ENCODE peak calls at places on chromosomes 3 and 15, in five cellular contexts. G is heart left ventricle, K is Peyer's patch, P is transverse colon, J is adrenal gland. M is an unnamed sample.

GRCh38 chr3:110905096-110905495 is 166.5 kb upstream of the NECTIN3 start:
- DNase-seq in K (no peak), P (no peak), J (no peak), G (no peak), M (no peak)

GRCh38 chr15:92268900-92269299 is 124.8 kb upstream of the ST8SIA2 start:
- DNase-seq in J (no peak), K (no peak), G (no peak), P (no peak), M (no peak)

GRCh38 chr15:92921215-92922131 is 21.3 kb downstream of the CHD2 start:
- DNase-seq in P (no peak), G (no peak), K (no peak), J (no peak), M (no peak)

GRCh38 chr3:126714921-126715320 is 10.9 kb downstream of the CHCHD6 start:
- DNase-seq in P (no peak), J (no peak), G (no peak), K (no peak), M (no peak)

GRCh38 chr3:123279121-123279520 is 77.4 kb downstream of the SEC22A start:
- DNase-seq in P (no peak), K (no peak), G (no peak), J (no peak), M (no peak)

GRCh38 chr15:78944202-78944625 is 632 bp downstream of the CTSH start:
- DNase-seq in G (no peak), K (no peak), J (no peak), P (peak), M (no peak)

GRCh38 chr3:182829761-182830405 is 36.6 kb downstream of the ATP11B start:
- DNase-seq in J (no peak), G (no peak), P (no peak), K (no peak), M (no peak)

GRCh38 chr3:187014417-187014864 is 84.1 kb downstream of the ST6GAL1 start:
- DNase-seq in J (no peak), K (no peak), G (no peak), P (no peak), M (no peak)

GRCh38 chr15:74345051-74345450 is 22.4 kb downstream of the CYP11A1 start:
- DNase-seq in J (peak), G (no peak), P (no peak), K (peak), M (no peak)

GRCh38 chr15:61889706-61890105 is 170.5 kb downstream of the VPS13C start:
- DNase-seq in G (no peak), P (no peak), J (no peak), K (no peak), M (no peak)

GRCh38 chr3:134901461-134901860 is 106.4 kb downstream of the EPHB1 start:
- DNase-seq in K (no peak), G (no peak), J (no peak), P (no peak), M (no peak)

GRCh38 chr3:99872633-99873254 is 55.1 kb downstream of the CMSS1 start:
- DNase-seq in P (no peak), G (no peak), K (no peak), J (no peak), M (no peak)

GRCh38 chr3:71926690-71927089 is 141.7 kb upstream of the PROK2 start:
- DNase-seq in J (no peak), K (no peak), G (no peak), P (no peak), M (no peak)

GRCh38 chr3:90016492-90017065 is 909.2 kb downstream of the EPHA3 start:
- DNase-seq in G (no peak), P (no peak), K (no peak), J (no peak), M (no peak)

GRCh38 chr3:33174711-33175409 is 43.8 kb downstream of the SUSD5 start:
- DNase-seq in P (no peak), J (no peak), G (no peak), K (no peak), M (no peak)

GRCh38 chr3:69379661-69380060 is 6.2 kb downstream of the FRMD4B start:
- DNase-seq in G (no peak), J (no peak), P (no peak), K (no peak), M (no peak)

GRCh38 chr3:195003006-195003892 is 267.7 kb downstream of the XXYLT1 start:
- DNase-seq in J (no peak), G (peak), K (no peak), P (peak), M (peak)

GRCh38 chr3:194999491-194999890 is 271.5 kb downstream of the XXYLT1 start:
- DNase-seq in K (no peak), J (no peak), G (no peak), P (no peak), M (no peak)

GRCh38 chr3:194998948-194999347 is 272.0 kb downstream of the XXYLT1 start:
- DNase-seq in K (no peak), G (no peak), P (no peak), J (no peak), M (no peak)

GRCh38 chr3:195001961-195002861 is 268.7 kb downstream of the XXYLT1 start:
- DNase-seq in J (peak), P (peak), G (peak), K (peak), M (no peak)

DNA sequence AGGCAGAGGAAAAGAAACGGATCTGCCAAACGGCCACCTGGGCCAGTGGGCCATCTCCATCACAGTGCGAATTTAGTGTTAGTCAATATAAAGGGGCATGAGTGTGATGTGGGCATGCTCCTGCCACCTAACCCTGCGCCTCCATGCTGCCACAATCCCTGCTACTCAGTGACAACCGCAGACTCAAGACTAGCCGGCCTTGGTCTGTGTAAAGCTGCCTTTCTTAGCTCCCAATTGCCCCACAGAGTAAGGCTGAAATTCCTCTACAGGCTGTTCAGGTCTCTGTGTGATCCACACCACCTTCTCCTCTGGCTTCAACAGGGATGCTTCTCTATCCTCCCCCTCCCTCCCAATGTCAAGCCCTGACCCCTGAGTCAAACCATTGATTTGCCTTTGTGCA is 269.7 kb downstream of the XXYLT1 start:
- DNase-seq in P (no peak), G (no peak), J (no peak), K (no peak), M (no peak)
- H3K27ac ChIP-seq in P (no peak), G (no peak), J (no peak), K (no peak), M (no peak)

GRCh38 chr3:155854147-155854940 is at the start of gene SLC33A1:
- DNase-seq in G (peak), J (peak), K (peak), P (peak), M (peak)
- TF ChIP-seq POLR2A in G (no peak), J (peak), K (peak), P (peak), M (peak)

GRCh38 chr3:52982839-52983238 is 63.0 kb downstream of the SFMBT1 start:
- DNase-seq in G (no peak), K (no peak), J (no peak), P (no peak), M (no peak)
- H3K27ac ChIP-seq in G (no peak), K (peak), J (no peak), P (peak), M (no peak)

GRCh38 chr3:104070906-104071305 is 1295.8 kb upstream of the ALCAM start:
- DNase-seq in J (no peak), K (no peak), P (no peak), G (no peak), M (no peak)
- TF ChIP-seq POLR2A in J (no peak), K (no peak), P (no peak), G (no peak), M (no peak)

DNA sequence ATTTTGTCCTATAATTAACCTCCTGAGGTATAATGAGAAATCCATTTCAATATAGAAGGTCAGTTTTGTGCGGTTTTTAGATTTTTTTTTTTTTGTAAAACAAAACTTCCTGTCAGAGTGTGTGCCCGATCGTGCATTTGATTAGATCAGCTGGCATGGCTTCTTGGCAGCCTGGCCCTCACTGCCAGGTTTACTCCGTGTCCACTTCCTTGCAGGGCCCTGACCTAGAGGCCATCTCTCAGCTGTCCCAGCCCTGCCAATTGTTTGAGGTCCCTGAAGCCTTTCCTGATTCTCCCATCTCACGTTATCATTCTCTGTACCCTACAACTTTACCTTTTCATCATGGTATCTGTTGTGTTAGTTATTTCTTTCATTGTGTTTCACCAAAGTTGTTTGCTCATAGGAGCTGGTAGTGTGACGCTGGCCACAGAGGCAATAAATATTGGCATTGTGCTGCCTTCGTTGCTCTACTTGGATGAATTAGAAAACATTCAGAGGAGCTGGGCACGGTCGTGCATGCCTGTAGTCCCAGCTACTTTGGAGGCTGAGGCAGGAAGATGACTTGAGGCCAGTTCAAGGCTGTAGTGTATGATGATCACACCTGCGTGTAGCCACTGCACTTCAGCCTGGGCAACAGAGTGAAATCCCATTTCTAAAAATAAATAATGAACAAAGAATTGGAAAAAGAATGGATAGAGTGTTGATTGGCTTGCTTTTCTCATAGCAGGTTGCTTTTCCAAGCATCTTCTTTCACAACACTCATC is 202.0 kb downstream of the GHSR start:
- DNase-seq in G (peak), K (no peak), J (peak), P (no peak), M (no peak)
- H3K27ac ChIP-seq in G (no peak), K (no peak), J (peak), P (no peak), M (peak)

GRCh38 chr3:15860014-15860934 is 62.5 kb upstream of the ANKRD28 start:
- DNase-seq in P (peak), J (peak), G (peak), K (peak), M (peak)

GRCh38 chr3:15861163-15861562 is 63.4 kb upstream of the ANKRD28 start:
- DNase-seq in P (no peak), G (no peak), K (no peak), J (no peak), M (no peak)

GRCh38 chr3:15858547-15859506 is 61.0 kb upstream of the ANKRD28 start:
- DNase-seq in K (peak), P (peak), G (peak), J (peak), M (peak)

DNA sequence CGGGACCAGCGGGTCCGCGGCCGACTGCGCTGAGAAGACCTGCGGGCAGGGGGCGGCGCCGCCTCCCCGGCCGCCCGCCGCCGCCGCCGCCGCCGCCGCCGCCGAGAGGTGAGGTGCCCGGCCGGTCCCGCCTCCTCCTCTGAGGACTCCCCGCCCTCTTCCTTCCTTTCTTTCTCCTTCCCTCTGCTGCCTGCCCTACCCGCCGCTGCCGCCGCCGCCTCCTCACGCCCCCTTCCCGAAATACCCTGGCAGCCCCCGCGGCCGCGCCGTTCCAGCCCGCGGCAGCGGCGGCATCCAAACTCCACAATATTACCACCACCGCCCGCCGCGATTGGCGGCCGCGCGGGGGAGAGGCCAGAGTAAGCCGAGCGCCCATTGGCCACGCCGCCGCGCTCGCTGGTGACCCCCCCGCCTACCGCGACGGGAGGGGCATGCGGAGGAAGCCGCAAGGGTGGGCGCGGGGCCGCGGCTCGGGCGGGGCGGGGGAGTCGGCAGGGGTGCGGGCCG is 61.8 kb upstream of the ANKRD28 start:
- DNase-seq in J (peak), K (peak), P (peak), G (peak), M (peak)
- TF ChIP-seq POLR2A in J (peak), K (peak), P (peak), G (no peak), M (peak)

GRCh38 chr3:4996771-4997291 is 17.6 kb downstream of the BHLHE40 start:
- DNase-seq in J (no peak), P (no peak), G (no peak), K (no peak), M (no peak)

GRCh38 chr3:4994823-4995499 is 15.7 kb downstream of the BHLHE40 start:
- DNase-seq in K (no peak), G (peak), P (no peak), J (peak), M (peak)

GRCh38 chr3:4996223-4996765 is 17.1 kb downstream of the BHLHE40 start:
- DNase-seq in K (no peak), P (no peak), G (no peak), J (no peak), M (no peak)

GRCh38 chr3:4994144-4994730 is 15.0 kb downstream of the BHLHE40 start:
- DNase-seq in J (peak), G (no peak), K (no peak), P (no peak), M (no peak)

DNA sequence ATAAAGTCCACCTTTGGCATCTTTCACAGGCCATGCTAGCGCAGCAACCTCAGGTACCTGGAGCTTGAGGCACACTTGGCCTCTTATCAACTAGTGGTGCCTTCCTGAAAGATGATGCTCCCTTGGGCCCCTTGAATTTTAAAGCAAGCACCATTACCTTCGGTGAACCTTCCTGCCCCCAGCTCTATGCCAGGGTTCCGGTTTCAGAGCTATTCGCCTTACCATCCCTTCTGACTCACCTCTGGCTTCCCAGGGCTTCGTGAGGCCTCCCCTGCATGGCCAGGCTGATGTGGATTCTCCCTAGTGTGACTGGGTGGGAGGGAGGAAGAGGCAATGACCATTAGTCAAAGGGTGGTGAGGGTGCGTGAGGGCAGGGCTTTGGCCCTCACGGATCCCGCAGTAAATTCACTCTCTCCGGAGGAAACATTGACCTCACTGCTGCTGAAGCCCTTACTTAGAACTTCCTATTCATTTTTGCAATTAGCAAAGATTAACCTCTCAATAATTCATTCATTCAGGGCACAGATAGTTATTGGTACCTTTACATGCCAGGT is 16.3 kb downstream of the BHLHE40 start:
- DNase-seq in K (no peak), J (no peak), P (no peak), G (no peak), M (peak)
- H3K27ac ChIP-seq in K (no peak), J (peak), P (peak), G (peak), M (peak)

DNA sequence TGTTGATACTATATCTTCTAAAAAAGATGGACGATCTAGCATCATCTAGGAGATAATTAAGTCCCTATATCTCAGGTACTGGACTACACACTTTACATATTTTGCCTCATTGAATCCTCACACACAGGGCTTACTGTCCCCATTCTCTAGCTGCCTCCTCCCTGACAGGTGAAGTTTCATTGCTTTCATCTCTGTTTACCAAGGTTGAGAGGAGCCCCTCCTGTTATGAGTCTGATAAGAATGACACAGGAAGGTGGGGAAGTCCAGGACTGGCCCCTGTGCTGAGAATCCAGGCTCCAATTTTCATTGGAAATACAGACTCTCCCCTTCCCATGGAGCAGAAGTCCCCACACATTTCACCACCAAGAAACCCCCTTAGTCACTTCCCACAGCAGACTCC is 105.2 kb downstream of the XXYLT1 start:
- DNase-seq in G (no peak), J (no peak), P (no peak), K (no peak), M (no peak)
- TF ChIP-seq POLR2A in G (no peak), J (no peak), P (no peak), K (no peak), M (no peak)